ENCODE peak calls at places on chromosomes 5 and 9, in four cellular contexts. K, N, L and J are unnamed samples.

GRCh38 chr9:130927995-130928900 is 10.8 kb downstream of the FIBCD1 start:
- DNase-seq in K (peak), N (no peak), L (no peak), J (no peak)

GRCh38 chr5:154972476-154973080 is 31.7 kb downstream of the MRPL22 start:
- DNase-seq in K (peak), N (no peak), L (peak), J (peak)

GRCh38 chr5:80275347-80275746 is 19.5 kb upstream of the SERINC5 start:
- DNase-seq in K (peak), N (no peak), L (no peak), J (no peak)

GRCh38 chr5:124981901-124982300 is 235.5 kb upstream of the ZNF608 start:
- DNase-seq in K (no peak), N (no peak), L (no peak), J (no peak)

GRCh38 chr9:37994639-37995347 is 74.2 kb downstream of the SHB start:
- DNase-seq in K (peak), N (no peak), L (no peak), J (peak)

GRCh38 chr5:157708866-157709265 is 22.4 kb upstream of the THG1L start:
- DNase-seq in K (peak), N (no peak), L (no peak), J (no peak)

GRCh38 chr5:126896170-126896717 is 119.3 kb downstream of the LMNB1 start:
- DNase-seq in K (no peak), N (no peak), L (no peak), J (no peak)

GRCh38 chr5:104706570-104706969 is 1144.0 kb upstream of the NUDT12 start:
- DNase-seq in K (no peak), N (no peak), L (no peak), J (no peak)

GRCh38 chr5:6634327-6634713 is 1.1 kb downstream of the SRD5A1 start:
- DNase-seq in K (no peak), N (no peak), L (no peak), J (no peak)

GRCh38 chr5:154209591-154210081 is 19.1 kb downstream of the GALNT10 start:
- DNase-seq in K (peak), N (no peak), L (no peak), J (no peak)

GRCh38 chr9:130692365-130692764 is 1.2 kb upstream of the EXOSC2 start:
- DNase-seq in K (peak), N (no peak), L (no peak), J (peak)

GRCh38 chr9:77011973-77012817 is 7.3 kb upstream of the FOXB2 start:
- DNase-seq in K (no peak), N (no peak), L (no peak), J (peak)

GRCh38 chr9:105413486-105414068 is 34.3 kb upstream of the FSD1L start:
- DNase-seq in K (peak), N (no peak), L (peak), J (no peak)

GRCh38 chr5:172482156-172483020 is 28.1 kb upstream of the SH3PXD2B start:
- DNase-seq in K (no peak), N (no peak), L (no peak), J (no peak)

GRCh38 chr9:89872426-89872912 is 267.7 kb downstream of the GADD45G start:
- DNase-seq in K (no peak), N (no peak), L (no peak), J (peak)

GRCh38 chr5:59360130-59360555 is 533.4 kb downstream of the PDE4D start:
- DNase-seq in K (no peak), N (no peak), L (no peak), J (no peak)

GRCh38 chr5:128537999-128538248 is at the start of gene FBN2:
- DNase-seq in K (no peak), N (no peak), L (no peak), J (no peak)

GRCh38 chr5:139419793-139420192 is 15.9 kb upstream of the SPATA24 start:
- DNase-seq in K (no peak), N (no peak), L (no peak), J (no peak)

GRCh38 chr5:96031811-96032261 is 70.2 kb upstream of the ELL2 start:
- DNase-seq in K (peak), N (peak), L (no peak), J (no peak)

GRCh38 chr9:106284300-106284699 is 578.7 kb upstream of the ZNF462 start:
- DNase-seq in K (no peak), N (no peak), L (no peak), J (peak)

GRCh38 chr9:78443946-78444345 is 147.0 kb downstream of the PSAT1 start:
- DNase-seq in K (no peak), N (no peak), L (no peak), J (no peak)

DNA sequence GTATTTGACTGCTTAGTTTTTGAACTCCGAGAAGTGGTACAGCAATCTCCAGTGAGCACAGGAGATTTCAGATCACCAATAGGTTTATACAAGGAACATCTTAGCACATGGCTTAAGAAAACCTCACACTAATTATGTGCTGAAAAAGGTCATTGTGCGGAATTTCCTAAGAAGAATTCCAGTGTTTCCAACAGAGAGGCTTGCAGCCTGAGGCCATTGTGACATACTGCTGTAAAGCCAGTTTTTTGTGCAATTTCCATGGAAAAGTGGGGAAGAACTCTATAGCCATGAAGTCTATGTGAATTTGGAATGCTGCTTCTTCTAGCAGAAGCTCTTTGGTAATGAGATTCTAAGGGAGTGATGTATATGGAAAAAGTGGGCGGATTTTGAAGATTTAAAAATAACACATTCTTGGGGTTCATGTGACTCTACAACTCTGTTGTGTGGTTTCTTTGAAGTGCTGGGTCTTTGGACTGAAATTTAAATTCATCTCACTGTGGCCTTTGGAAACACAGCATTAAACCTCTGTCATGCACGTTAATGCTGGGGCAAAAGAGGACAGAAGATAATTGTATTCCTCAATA is 110.5 kb upstream of the CD180 start:
- DNase-seq in K (peak), N (peak), L (no peak), J (no peak)
- TF ChIP-seq CTCF in K (no peak), N (no peak), L (no peak), J (no peak)

GRCh38 chr5:150734579-150735384 is 24.0 kb downstream of the DCTN4 start:
- DNase-seq in K (no peak), N (no peak), L (no peak), J (no peak)
- TF ChIP-seq CTCF in K (no peak), N (no peak), L (no peak), J (no peak)

DNA sequence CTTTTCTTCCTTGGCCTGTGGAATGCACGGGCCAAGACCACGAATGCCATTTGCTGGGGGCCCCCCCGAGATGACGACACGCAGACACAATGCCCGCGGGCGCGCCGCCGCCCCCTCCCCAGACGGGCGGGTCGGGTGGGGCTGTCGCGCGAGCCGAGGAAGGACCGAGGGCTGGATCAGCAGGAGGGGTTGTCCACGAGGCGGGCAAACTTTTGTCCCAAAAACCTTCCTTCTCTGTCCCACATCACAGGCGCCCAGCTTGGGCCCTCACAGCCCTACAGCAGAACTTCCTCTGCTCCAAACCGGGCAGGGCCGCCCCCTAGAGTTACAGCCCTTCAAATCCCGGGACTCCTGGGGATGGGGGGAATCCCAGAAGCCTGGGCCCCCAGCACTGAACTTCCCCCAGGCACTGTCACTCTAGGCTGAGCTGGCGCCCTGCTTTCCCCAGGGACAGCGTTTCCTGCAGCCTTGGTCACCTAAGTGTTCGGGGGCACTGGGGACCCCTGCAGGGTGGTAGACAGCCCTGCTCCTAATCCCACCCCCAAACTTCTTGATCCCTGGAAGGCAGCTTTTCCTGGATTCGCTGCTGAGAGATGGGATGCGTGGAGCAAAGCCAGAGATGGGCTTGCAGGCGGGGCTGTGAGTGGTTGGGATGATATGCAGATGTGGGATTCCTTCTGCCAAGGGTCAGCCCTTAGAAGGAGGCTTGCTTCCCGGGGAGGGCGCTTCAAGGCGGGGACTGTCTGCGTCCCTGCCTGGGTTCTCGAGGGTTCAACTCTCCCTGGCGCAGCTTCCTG is 980 bp downstream of the COL5A1 start:
- DNase-seq in K (peak), N (peak), L (peak), J (no peak)
- TF ChIP-seq CTCF in K (peak), N (peak), L (peak), J (no peak)

GRCh38 chr5:120093178-120093577 is 370.9 kb upstream of the PRR16 start:
- DNase-seq in K (no peak), N (no peak), L (no peak), J (no peak)
- TF ChIP-seq CTCF in K (no peak), N (no peak), L (no peak), J (no peak)

DNA sequence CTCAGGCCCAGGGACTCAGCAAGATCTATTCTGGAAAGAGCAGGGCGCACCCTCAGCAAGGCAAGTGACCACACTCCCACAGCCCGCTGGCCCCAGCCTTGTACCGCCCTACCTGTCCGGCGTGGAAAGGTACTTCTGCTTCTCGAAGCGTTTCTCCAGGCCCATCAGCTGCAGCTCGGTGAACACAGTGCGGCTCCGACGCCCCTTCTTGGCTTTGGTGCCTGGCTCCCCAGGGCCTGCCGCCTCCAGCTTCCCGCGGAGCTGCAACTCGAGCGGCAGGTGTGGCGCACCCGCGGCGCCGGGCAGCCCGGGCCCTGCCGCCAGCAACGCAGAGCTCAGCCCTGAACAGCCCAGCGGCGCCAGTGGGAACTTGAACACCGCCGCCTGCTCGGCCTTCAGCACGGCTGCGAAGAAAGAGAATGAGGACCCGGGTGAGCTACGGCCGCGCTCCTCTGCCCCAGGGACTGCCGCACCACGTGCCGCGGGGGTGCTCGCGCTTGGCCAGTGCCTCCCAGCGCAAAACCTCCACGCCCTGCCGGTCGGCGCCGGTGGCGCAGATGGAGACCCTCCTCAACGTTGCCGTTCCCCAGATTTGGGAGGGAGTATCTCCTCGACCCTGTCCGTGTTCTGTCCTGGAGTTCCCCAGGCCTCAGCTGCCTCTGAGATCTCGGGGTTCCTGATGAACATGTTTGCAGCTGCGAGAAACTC is 2.2 kb downstream of the BARX1 start:
- DNase-seq in K (no peak), N (no peak), L (no peak), J (peak)
- TF ChIP-seq CTCF in K (no peak), N (no peak), L (no peak), J (peak)